ENCODE peak calls at places on chromosomes 1 and 21, in eight cellular contexts. One of them, this sample, is unnamed.

GRCh38 chr1:91513160-91513559 is 12.5 kb downstream of the CDC7 start:
- DNase-seq in stimulated activated CD8-positive, alpha-beta memory T cell treated with anti-CD3 and anti-CD28 coated beads, Interleukin-15, amount 100 ng/mL, for 4 hours: no peak
- DNase-seq in coronary artery: no peak
- DNase-seq in GM04504: no peak
- DNase-seq in heart right ventricle: no peak
- DNase-seq in MCF 10A: no peak
- DNase-seq in AG10803: peak
- DNase-seq in activated CD4-positive, CD25-positive, alpha-beta regulatory T cell treated with anti-CD3 and anti-CD28 coated beads, Interleukin-2, amount 50 U/mL, for 16 hours: no peak
- DNase-seq in this sample: peak

GRCh38 chr21:35743571-35743970 is 316.8 kb downstream of the SETD4 start:
- DNase-seq in stimulated activated CD8-positive, alpha-beta memory T cell treated with anti-CD3 and anti-CD28 coated beads, Interleukin-15, amount 100 ng/mL, for 4 hours: no peak
- DNase-seq in coronary artery: no peak
- DNase-seq in GM04504: no peak
- DNase-seq in heart right ventricle: no peak
- DNase-seq in MCF 10A: no peak
- DNase-seq in AG10803: peak
- DNase-seq in activated CD4-positive, CD25-positive, alpha-beta regulatory T cell treated with anti-CD3 and anti-CD28 coated beads, Interleukin-2, amount 50 U/mL, for 16 hours: no peak
- DNase-seq in this sample: no peak

GRCh38 chr1:97721221-97721620 is 199.6 kb downstream of the DPYD start:
- DNase-seq in stimulated activated CD8-positive, alpha-beta memory T cell treated with anti-CD3 and anti-CD28 coated beads, Interleukin-15, amount 100 ng/mL, for 4 hours: no peak
- DNase-seq in coronary artery: no peak
- DNase-seq in GM04504: no peak
- DNase-seq in heart right ventricle: no peak
- DNase-seq in MCF 10A: no peak
- DNase-seq in AG10803: peak
- DNase-seq in activated CD4-positive, CD25-positive, alpha-beta regulatory T cell treated with anti-CD3 and anti-CD28 coated beads, Interleukin-2, amount 50 U/mL, for 16 hours: no peak
- DNase-seq in this sample: no peak

GRCh38 chr1:63640633-63641567 is 47.7 kb downstream of the PGM1 start:
- DNase-seq in stimulated activated CD8-positive, alpha-beta memory T cell treated with anti-CD3 and anti-CD28 coated beads, Interleukin-15, amount 100 ng/mL, for 4 hours: no peak
- DNase-seq in coronary artery: no peak
- DNase-seq in GM04504: no peak
- DNase-seq in heart right ventricle: no peak
- DNase-seq in MCF 10A: no peak
- DNase-seq in AG10803: no peak
- DNase-seq in activated CD4-positive, CD25-positive, alpha-beta regulatory T cell treated with anti-CD3 and anti-CD28 coated beads, Interleukin-2, amount 50 U/mL, for 16 hours: no peak
- DNase-seq in this sample: no peak

GRCh38 chr1:118563969-118564951 is 379.2 kb upstream of the SPAG17 start:
- DNase-seq in stimulated activated CD8-positive, alpha-beta memory T cell treated with anti-CD3 and anti-CD28 coated beads, Interleukin-15, amount 100 ng/mL, for 4 hours: no peak
- DNase-seq in coronary artery: no peak
- DNase-seq in GM04504: peak
- DNase-seq in heart right ventricle: no peak
- DNase-seq in MCF 10A: no peak
- DNase-seq in AG10803: peak
- DNase-seq in activated CD4-positive, CD25-positive, alpha-beta regulatory T cell treated with anti-CD3 and anti-CD28 coated beads, Interleukin-2, amount 50 U/mL, for 16 hours: no peak
- DNase-seq in this sample: peak

GRCh38 chr21:29627905-29628304 is 311.9 kb downstream of the GRIK1 start:
- DNase-seq in stimulated activated CD8-positive, alpha-beta memory T cell treated with anti-CD3 and anti-CD28 coated beads, Interleukin-15, amount 100 ng/mL, for 4 hours: no peak
- DNase-seq in coronary artery: no peak
- DNase-seq in GM04504: no peak
- DNase-seq in heart right ventricle: no peak
- DNase-seq in MCF 10A: no peak
- DNase-seq in AG10803: no peak
- DNase-seq in activated CD4-positive, CD25-positive, alpha-beta regulatory T cell treated with anti-CD3 and anti-CD28 coated beads, Interleukin-2, amount 50 U/mL, for 16 hours: no peak
- DNase-seq in this sample: no peak

GRCh38 chr1:9490605-9491339 is 48.5 kb upstream of the SLC25A33 start:
- DNase-seq in stimulated activated CD8-positive, alpha-beta memory T cell treated with anti-CD3 and anti-CD28 coated beads, Interleukin-15, amount 100 ng/mL, for 4 hours: peak
- DNase-seq in coronary artery: peak
- DNase-seq in GM04504: peak
- DNase-seq in heart right ventricle: peak
- DNase-seq in MCF 10A: peak
- DNase-seq in AG10803: peak
- DNase-seq in activated CD4-positive, CD25-positive, alpha-beta regulatory T cell treated with anti-CD3 and anti-CD28 coated beads, Interleukin-2, amount 50 U/mL, for 16 hours: peak
- DNase-seq in this sample: peak

GRCh38 chr1:26791626-26792025 is 3.9 kb downstream of the PIGV start:
- DNase-seq in stimulated activated CD8-positive, alpha-beta memory T cell treated with anti-CD3 and anti-CD28 coated beads, Interleukin-15, amount 100 ng/mL, for 4 hours: no peak
- DNase-seq in coronary artery: no peak
- DNase-seq in GM04504: no peak
- DNase-seq in heart right ventricle: no peak
- DNase-seq in MCF 10A: no peak
- DNase-seq in AG10803: no peak
- DNase-seq in activated CD4-positive, CD25-positive, alpha-beta regulatory T cell treated with anti-CD3 and anti-CD28 coated beads, Interleukin-2, amount 50 U/mL, for 16 hours: no peak
- DNase-seq in this sample: no peak

GRCh38 chr1:20731057-20731991 is 1.2 kb downstream of the SH2D5 start:
- DNase-seq in stimulated activated CD8-positive, alpha-beta memory T cell treated with anti-CD3 and anti-CD28 coated beads, Interleukin-15, amount 100 ng/mL, for 4 hours: no peak
- DNase-seq in coronary artery: peak
- DNase-seq in GM04504: no peak
- DNase-seq in heart right ventricle: no peak
- DNase-seq in MCF 10A: no peak
- DNase-seq in AG10803: no peak
- DNase-seq in activated CD4-positive, CD25-positive, alpha-beta regulatory T cell treated with anti-CD3 and anti-CD28 coated beads, Interleukin-2, amount 50 U/mL, for 16 hours: no peak
- DNase-seq in this sample: no peak

GRCh38 chr1:25617626-25618432 is 1.2 kb downstream of the MAN1C1 start:
- DNase-seq in stimulated activated CD8-positive, alpha-beta memory T cell treated with anti-CD3 and anti-CD28 coated beads, Interleukin-15, amount 100 ng/mL, for 4 hours: no peak
- DNase-seq in coronary artery: no peak
- DNase-seq in GM04504: no peak
- DNase-seq in heart right ventricle: peak
- DNase-seq in MCF 10A: no peak
- DNase-seq in AG10803: no peak
- DNase-seq in activated CD4-positive, CD25-positive, alpha-beta regulatory T cell treated with anti-CD3 and anti-CD28 coated beads, Interleukin-2, amount 50 U/mL, for 16 hours: no peak
- DNase-seq in this sample: peak